ENCODE peak calls at places on chromosomes 12 and 14, in nine cellular contexts. One of them, this sample, is unnamed.

GRCh38 chr12:3313066-3313465 is 177.9 kb upstream of the PRMT8 start:
- DNase-seq in foreskin keratinocyte: peak
- DNase-seq in fibroblast of mammary gland: peak
- DNase-seq in heart left ventricle: no peak
- DNase-seq in neural crest cell: no peak
- DNase-seq in stomach: no peak
- DNase-seq in WERI-Rb-1: no peak
- DNase-seq in endothelial cell: no peak
- DNase-seq in nephron progenitor cell: no peak
- DNase-seq in this sample: peak

GRCh38 chr14:83208346-83208745 is 1674.7 kb upstream of the SEL1L start:
- DNase-seq in foreskin keratinocyte: no peak
- DNase-seq in fibroblast of mammary gland: peak
- DNase-seq in heart left ventricle: no peak
- DNase-seq in neural crest cell: no peak
- DNase-seq in stomach: no peak
- DNase-seq in WERI-Rb-1: no peak
- DNase-seq in endothelial cell: no peak
- DNase-seq in nephron progenitor cell: no peak
- DNase-seq in this sample: no peak

GRCh38 chr12:111322336-111323250 is 46.3 kb downstream of the PHETA1 start:
- DNase-seq in foreskin keratinocyte: no peak
- DNase-seq in fibroblast of mammary gland: no peak
- DNase-seq in heart left ventricle: no peak
- DNase-seq in neural crest cell: no peak
- DNase-seq in stomach: no peak
- DNase-seq in WERI-Rb-1: no peak
- DNase-seq in endothelial cell: no peak
- DNase-seq in nephron progenitor cell: no peak
- DNase-seq in this sample: no peak

GRCh38 chr12:27515671-27516070 is 8.3 kb upstream of the PPFIBP1 start:
- DNase-seq in foreskin keratinocyte: no peak
- DNase-seq in fibroblast of mammary gland: no peak
- DNase-seq in heart left ventricle: no peak
- DNase-seq in neural crest cell: no peak
- DNase-seq in stomach: no peak
- DNase-seq in WERI-Rb-1: no peak
- DNase-seq in endothelial cell: no peak
- DNase-seq in nephron progenitor cell: no peak
- DNase-seq in this sample: peak

GRCh38 chr12:42332301-42332894 is 6.4 kb downstream of the PPHLN1 start:
- DNase-seq in foreskin keratinocyte: no peak
- DNase-seq in fibroblast of mammary gland: peak
- DNase-seq in heart left ventricle: no peak
- DNase-seq in neural crest cell: no peak
- DNase-seq in stomach: no peak
- DNase-seq in WERI-Rb-1: no peak
- DNase-seq in endothelial cell: peak
- DNase-seq in nephron progenitor cell: no peak
- DNase-seq in this sample: no peak

GRCh38 chr12:108273217-108273616 is 65.9 kb downstream of the CMKLR1 start:
- DNase-seq in foreskin keratinocyte: no peak
- DNase-seq in fibroblast of mammary gland: no peak
- DNase-seq in heart left ventricle: no peak
- DNase-seq in neural crest cell: no peak
- DNase-seq in stomach: no peak
- DNase-seq in WERI-Rb-1: peak
- DNase-seq in endothelial cell: no peak
- DNase-seq in nephron progenitor cell: no peak
- DNase-seq in this sample: no peak

GRCh38 chr14:51304428-51304827 is 64.4 kb downstream of the TMX1 start:
- DNase-seq in foreskin keratinocyte: peak
- DNase-seq in fibroblast of mammary gland: peak
- DNase-seq in heart left ventricle: no peak
- DNase-seq in neural crest cell: no peak
- DNase-seq in stomach: no peak
- DNase-seq in WERI-Rb-1: no peak
- DNase-seq in endothelial cell: no peak
- DNase-seq in nephron progenitor cell: no peak
- DNase-seq in this sample: peak

GRCh38 chr12:47979166-47979565 is 15.8 kb downstream of the TMEM106C start:
- DNase-seq in foreskin keratinocyte: no peak
- DNase-seq in fibroblast of mammary gland: no peak
- DNase-seq in heart left ventricle: no peak
- DNase-seq in neural crest cell: no peak
- DNase-seq in stomach: no peak
- DNase-seq in WERI-Rb-1: no peak
- DNase-seq in endothelial cell: no peak
- DNase-seq in nephron progenitor cell: no peak
- DNase-seq in this sample: no peak

GRCh38 chr12:59626382-59626781 is 30.6 kb downstream of the SLC16A7 start:
- DNase-seq in foreskin keratinocyte: peak
- DNase-seq in fibroblast of mammary gland: peak
- DNase-seq in heart left ventricle: no peak
- DNase-seq in neural crest cell: no peak
- DNase-seq in stomach: no peak
- DNase-seq in WERI-Rb-1: no peak
- DNase-seq in endothelial cell: no peak
- DNase-seq in nephron progenitor cell: no peak
- DNase-seq in this sample: no peak

GRCh38 chr12:58919271-58920101 is 818 bp downstream of the LRIG3 start:
- DNase-seq in foreskin keratinocyte: no peak
- DNase-seq in fibroblast of mammary gland: peak
- DNase-seq in heart left ventricle: peak
- DNase-seq in neural crest cell: no peak
- DNase-seq in stomach: no peak
- DNase-seq in WERI-Rb-1: peak
- DNase-seq in endothelial cell: peak
- DNase-seq in nephron progenitor cell: no peak
- DNase-seq in this sample: peak

GRCh38 chr12:34354239-34355200 is 332.2 kb downstream of the ALG10 start:
- DNase-seq in foreskin keratinocyte: no peak
- DNase-seq in fibroblast of mammary gland: no peak
- DNase-seq in heart left ventricle: no peak
- DNase-seq in neural crest cell: no peak
- DNase-seq in stomach: no peak
- DNase-seq in WERI-Rb-1: no peak
- DNase-seq in endothelial cell: no peak
- DNase-seq in nephron progenitor cell: no peak
- DNase-seq in this sample: no peak
- TF ChIP-seq CTCF in foreskin keratinocyte: no peak
- TF ChIP-seq CTCF in fibroblast of mammary gland: no peak
- TF ChIP-seq CTCF in heart left ventricle: no peak
- TF ChIP-seq CTCF in neural crest cell: no peak
- TF ChIP-seq CTCF in stomach: no peak
- TF ChIP-seq CTCF in WERI-Rb-1: no peak
- TF ChIP-seq CTCF in endothelial cell: no peak
- TF ChIP-seq CTCF in nephron progenitor cell: no peak
- TF ChIP-seq CTCF in this sample: no peak

GRCh38 chr14:88129306-88130056 is 124.5 kb downstream of the GPR65 start:
- DNase-seq in foreskin keratinocyte: peak
- DNase-seq in fibroblast of mammary gland: peak
- DNase-seq in heart left ventricle: no peak
- DNase-seq in neural crest cell: no peak
- DNase-seq in stomach: no peak
- DNase-seq in WERI-Rb-1: no peak
- DNase-seq in endothelial cell: no peak
- DNase-seq in nephron progenitor cell: no peak
- DNase-seq in this sample: no peak
- TF ChIP-seq CTCF in foreskin keratinocyte: peak
- TF ChIP-seq CTCF in fibroblast of mammary gland: peak
- TF ChIP-seq CTCF in heart left ventricle: no peak
- TF ChIP-seq CTCF in neural crest cell: no peak
- TF ChIP-seq CTCF in stomach: no peak
- TF ChIP-seq CTCF in WERI-Rb-1: peak
- TF ChIP-seq CTCF in endothelial cell: no peak
- TF ChIP-seq CTCF in nephron progenitor cell: no peak
- TF ChIP-seq CTCF in this sample: no peak

GRCh38 chr14:64026600-64026999 is 173.8 kb downstream of the SYNE2 start:
- DNase-seq in foreskin keratinocyte: no peak
- DNase-seq in fibroblast of mammary gland: no peak
- DNase-seq in heart left ventricle: no peak
- DNase-seq in neural crest cell: no peak
- DNase-seq in stomach: no peak
- DNase-seq in WERI-Rb-1: no peak
- DNase-seq in endothelial cell: no peak
- DNase-seq in nephron progenitor cell: no peak
- DNase-seq in this sample: no peak
- TF ChIP-seq CTCF in foreskin keratinocyte: peak
- TF ChIP-seq CTCF in fibroblast of mammary gland: no peak
- TF ChIP-seq CTCF in heart left ventricle: no peak
- TF ChIP-seq CTCF in neural crest cell: no peak
- TF ChIP-seq CTCF in stomach: no peak
- TF ChIP-seq CTCF in WERI-Rb-1: no peak
- TF ChIP-seq CTCF in endothelial cell: no peak
- TF ChIP-seq CTCF in nephron progenitor cell: no peak
- TF ChIP-seq CTCF in this sample: no peak

GRCh38 chr12:98373019-98373554 is 142.3 kb upstream of the TMPO start:
- DNase-seq in foreskin keratinocyte: no peak
- DNase-seq in fibroblast of mammary gland: peak
- DNase-seq in heart left ventricle: no peak
- DNase-seq in neural crest cell: peak
- DNase-seq in stomach: no peak
- DNase-seq in WERI-Rb-1: no peak
- DNase-seq in endothelial cell: peak
- DNase-seq in nephron progenitor cell: peak
- DNase-seq in this sample: no peak
- TF ChIP-seq CTCF in foreskin keratinocyte: peak
- TF ChIP-seq CTCF in fibroblast of mammary gland: peak
- TF ChIP-seq CTCF in heart left ventricle: peak
- TF ChIP-seq CTCF in neural crest cell: peak
- TF ChIP-seq CTCF in stomach: peak
- TF ChIP-seq CTCF in WERI-Rb-1: peak
- TF ChIP-seq CTCF in endothelial cell: peak
- TF ChIP-seq CTCF in nephron progenitor cell: peak
- TF ChIP-seq CTCF in this sample: peak

DNA sequence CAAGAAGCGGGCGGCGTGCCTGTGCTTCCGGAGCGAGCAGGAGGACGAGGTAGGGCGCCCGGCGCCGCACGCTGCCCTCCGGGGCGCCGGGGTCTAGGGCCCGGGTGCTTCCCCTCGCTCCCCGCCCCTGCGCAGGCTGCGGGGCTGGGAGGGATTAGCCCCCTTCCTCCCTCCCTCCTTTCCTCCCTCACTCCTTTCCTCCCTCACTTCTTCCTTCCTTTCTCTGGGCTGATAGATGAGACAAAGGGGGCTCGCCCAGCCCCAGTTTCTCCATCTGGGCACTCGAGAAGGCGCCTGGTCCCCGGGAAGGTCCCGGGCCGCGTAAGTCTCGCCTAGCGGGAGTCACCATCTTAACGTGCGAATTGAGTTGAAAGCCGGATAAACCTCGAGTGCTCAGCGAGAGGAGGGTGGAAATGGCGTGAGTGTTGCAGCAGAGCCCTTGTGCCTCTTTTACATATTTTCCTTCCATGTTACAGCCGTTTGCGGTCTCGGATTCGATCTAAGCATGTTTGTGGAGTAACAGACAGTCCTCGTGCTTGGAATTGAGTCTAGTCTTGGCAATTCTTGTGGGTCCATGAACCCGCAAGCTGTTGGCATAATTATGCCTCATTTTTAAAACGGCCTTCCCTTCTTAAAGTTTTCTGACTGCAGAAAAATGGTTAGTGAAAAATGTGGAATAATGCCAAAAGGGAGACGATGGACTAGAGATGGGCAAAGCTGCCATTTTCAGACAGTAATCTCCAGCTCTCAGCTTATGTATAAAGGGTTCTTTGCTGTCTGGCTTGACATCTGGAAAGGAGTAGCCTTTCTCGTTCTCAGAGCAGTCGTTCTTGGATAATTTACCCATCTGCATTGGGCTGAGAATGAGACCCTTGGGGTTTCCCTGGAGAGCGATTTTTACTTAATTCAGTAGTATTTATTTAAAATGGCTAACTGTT is 917 bp downstream of the NUDT4 start:
- DNase-seq in foreskin keratinocyte: peak
- DNase-seq in fibroblast of mammary gland: peak
- DNase-seq in heart left ventricle: no peak
- DNase-seq in neural crest cell: peak
- DNase-seq in stomach: peak
- DNase-seq in WERI-Rb-1: peak
- DNase-seq in endothelial cell: peak
- DNase-seq in nephron progenitor cell: peak
- DNase-seq in this sample: no peak
- TF ChIP-seq CTCF in foreskin keratinocyte: no peak
- TF ChIP-seq CTCF in fibroblast of mammary gland: no peak
- TF ChIP-seq CTCF in heart left ventricle: no peak
- TF ChIP-seq CTCF in neural crest cell: no peak
- TF ChIP-seq CTCF in stomach: no peak
- TF ChIP-seq CTCF in WERI-Rb-1: no peak
- TF ChIP-seq CTCF in endothelial cell: no peak
- TF ChIP-seq CTCF in nephron progenitor cell: no peak
- TF ChIP-seq CTCF in this sample: no peak

GRCh38 chr12:54935235-54935951 is 49.2 kb downstream of the TESPA1 start:
- DNase-seq in foreskin keratinocyte: peak
- DNase-seq in fibroblast of mammary gland: peak
- DNase-seq in heart left ventricle: no peak
- DNase-seq in neural crest cell: no peak
- DNase-seq in stomach: no peak
- DNase-seq in WERI-Rb-1: no peak
- DNase-seq in endothelial cell: no peak
- DNase-seq in nephron progenitor cell: no peak
- DNase-seq in this sample: peak
- TF ChIP-seq CTCF in foreskin keratinocyte: peak
- TF ChIP-seq CTCF in fibroblast of mammary gland: peak
- TF ChIP-seq CTCF in heart left ventricle: no peak
- TF ChIP-seq CTCF in neural crest cell: no peak
- TF ChIP-seq CTCF in stomach: no peak
- TF ChIP-seq CTCF in WERI-Rb-1: no peak
- TF ChIP-seq CTCF in endothelial cell: no peak
- TF ChIP-seq CTCF in nephron progenitor cell: no peak
- TF ChIP-seq CTCF in this sample: peak

This sample was measured in epithelial cell of proximal tubule.